ENCODE peak calls at places on chromosome 10, in eight cellular contexts. O is nephron progenitor cell; A is AG20443; Z is HEK293T; D is cardiac fibroblast; L is NCI-H2171 treated with DMSO at 0.1 percent for 48 hours; Q is iPS-NIHi11; X is activated naive CD8-positive, alpha-beta T cell treated with anti-CD3 and anti-CD28 coated beads, Interleukin-2, amount 50 U/mL, for 24 hours. J is an unnamed sample.

GRCh38 chr10:50919010-50919409 is 33.6 kb upstream of the A1CF start:
- DNase-seq in O (no peak), A (no peak), Z (no peak), D (no peak), L (no peak), Q (no peak), X (no peak), J (no peak)

GRCh38 chr10:107616463-107617131 is 452.1 kb upstream of the SORCS1 start:
- DNase-seq in O (no peak), A (peak), Z (no peak), D (peak), L (no peak), Q (no peak), X (no peak), J (no peak)

GRCh38 chr10:106917452-106918055 is 247.0 kb downstream of the SORCS1 start:
- DNase-seq in O (no peak), A (no peak), Z (no peak), D (no peak), L (no peak), Q (no peak), X (no peak), J (no peak)

GRCh38 chr10:581776-582330 is 107.6 kb downstream of the DIP2C start:
- DNase-seq in O (no peak), A (no peak), Z (no peak), D (no peak), L (no peak), Q (no peak), X (no peak), J (no peak)

GRCh38 chr10:131685576-131685975 is 215.2 kb upstream of the PPP2R2D start:
- DNase-seq in O (no peak), A (no peak), Z (no peak), D (no peak), L (no peak), Q (no peak), X (no peak), J (no peak)

GRCh38 chr10:79403441-79404230 is 41.8 kb downstream of the ZCCHC24 start:
- DNase-seq in O (peak), A (no peak), Z (no peak), D (peak), L (no peak), Q (peak), X (no peak), J (no peak)

GRCh38 chr10:121975295-121976086 is 474 bp upstream of the NSMCE4A start:
- DNase-seq in O (no peak), A (no peak), Z (no peak), D (no peak), L (no peak), Q (no peak), X (no peak), J (no peak)

GRCh38 chr10:48605264-48605615 is 367 bp upstream of the ARHGAP22 start:
- DNase-seq in O (no peak), A (no peak), Z (no peak), D (no peak), L (peak), Q (no peak), X (no peak), J (no peak)

GRCh38 chr10:24518411-24518810 is 205.3 kb downstream of the ARHGAP21 start:
- DNase-seq in O (no peak), A (no peak), Z (no peak), D (no peak), L (no peak), Q (no peak), X (no peak), J (no peak)

GRCh38 chr10:60849217-60849616 is 70.9 kb downstream of the CDK1 start:
- DNase-seq in O (no peak), A (no peak), Z (no peak), D (peak), L (no peak), Q (no peak), X (no peak), J (no peak)

GRCh38 chr10:7007575-7008190 is 403.2 kb downstream of the SFMBT2 start:
- DNase-seq in O (no peak), A (no peak), Z (no peak), D (no peak), L (no peak), Q (no peak), X (no peak), J (no peak)

GRCh38 chr10:23110722-23111660 is 15.6 kb downstream of the MSRB2 start:
- DNase-seq in O (peak), A (no peak), Z (no peak), D (no peak), L (no peak), Q (no peak), X (no peak), J (no peak)

GRCh38 chr10:93813507-93814465 is 56.0 kb downstream of the LGI1 start:
- DNase-seq in O (peak), A (peak), Z (peak), D (peak), L (peak), Q (peak), X (peak), J (no peak)

GRCh38 chr10:70921285-70921684 is 32.9 kb upstream of the PCBD1 start:
- DNase-seq in O (no peak), A (no peak), Z (no peak), D (peak), L (no peak), Q (no peak), X (no peak), J (no peak)

GRCh38 chr10:35456784-35457183 is 120.5 kb downstream of the CCNY start:
- DNase-seq in O (no peak), A (no peak), Z (no peak), D (no peak), L (no peak), Q (no peak), X (no peak), J (no peak)

GRCh38 chr10:5360318-5360915 is 4.3 kb upstream of the UCN3 start:
- DNase-seq in O (no peak), A (no peak), Z (no peak), D (no peak), L (peak), Q (no peak), X (no peak), J (no peak)

GRCh38 chr10:85548038-85548437 is 818.6 kb downstream of the GRID1 start:
- DNase-seq in O (peak), A (peak), Z (peak), D (peak), L (peak), Q (peak), X (no peak), J (no peak)

GRCh38 chr10:126397640-126398382 is 9.5 kb upstream of the ADAM12 start:
- DNase-seq in O (peak), A (peak), Z (no peak), D (peak), L (no peak), Q (no peak), X (no peak), J (no peak)

GRCh38 chr10:113089581-113089980 is 139.5 kb downstream of the TCF7L2 start:
- DNase-seq in O (no peak), A (no peak), Z (no peak), D (no peak), L (no peak), Q (no peak), X (no peak), J (no peak)

GRCh38 chr10:9188022-9188810 is 1133.7 kb downstream of the GATA3 start:
- DNase-seq in O (no peak), A (no peak), Z (no peak), D (no peak), L (no peak), Q (no peak), X (no peak), J (no peak)

GRCh38 chr10:125868372-125868975 is 12.6 kb downstream of the DHX32 start:
- DNase-seq in O (peak), A (peak), Z (peak), D (peak), L (peak), Q (peak), X (no peak), J (peak)

GRCh38 chr10:132836248-132836831 is 50.4 kb upstream of the NKX6-2 start:
- DNase-seq in O (no peak), A (no peak), Z (no peak), D (no peak), L (no peak), Q (peak), X (no peak), J (no peak)

GRCh38 chr10:97895915-97896314 is 46.3 kb downstream of the GOLGA7B start:
- DNase-seq in O (no peak), A (no peak), Z (no peak), D (no peak), L (no peak), Q (no peak), X (no peak), J (no peak)

GRCh38 chr10:10623958-10624590 is 393.6 kb upstream of the CELF2 start:
- DNase-seq in O (no peak), A (no peak), Z (no peak), D (peak), L (no peak), Q (no peak), X (no peak), J (no peak)

GRCh38 chr10:23786594-23786993 is 347.7 kb downstream of the OTUD1 start:
- DNase-seq in O (no peak), A (no peak), Z (no peak), D (no peak), L (no peak), Q (no peak), X (no peak), J (no peak)

GRCh38 chr10:124994573-124995473 is 52.9 kb downstream of the ZRANB1 start:
- DNase-seq in O (no peak), A (no peak), Z (no peak), D (no peak), L (no peak), Q (no peak), X (no peak), J (no peak)

GRCh38 chr10:91582063-91582673 is 50.7 kb downstream of the PPP1R3C start:
- DNase-seq in O (no peak), A (no peak), Z (no peak), D (no peak), L (no peak), Q (no peak), X (no peak), J (no peak)

GRCh38 chr10:33187427-33187999 is 147.0 kb downstream of the NRP1 start:
- DNase-seq in O (no peak), A (no peak), Z (no peak), D (no peak), L (peak), Q (peak), X (no peak), J (no peak)